ENCODE peak calls at places on chromosomes 5 and 9, in eight cellular contexts. Y, Q, S, D, R, P, J and E are unnamed samples.

GRCh38 chr9:133683494-133684460 is 47.6 kb downstream of the DBH start:
- DNase-seq in S (no peak), D (no peak), P (peak; percentile 93), J (no peak), Q (no peak), Y (no peak), R (no peak), E (peak; percentile 19)

GRCh38 chr5:164341056-164341619 is 835.7 kb downstream of the MAT2B start:
- DNase-seq in Y (no peak), Q (no peak), P (no peak), D (no peak), J (peak; percentile 20), S (no peak), R (no peak), E (no peak)

GRCh38 chr5:176596689-176597416 is 13.1 kb downstream of the GPRIN1 start:
- DNase-seq in J (peak; percentile 83), R (no peak), P (no peak), Q (no peak), Y (peak; percentile 79), S (no peak), D (no peak), E (peak; percentile 13)

GRCh38 chr9:80492221-80492620 is 920.5 kb downstream of the TLE4 start:
- DNase-seq in Y (peak; percentile 8), S (no peak), P (no peak), R (peak; percentile 16), Q (no peak), D (no peak), J (no peak), E (no peak)

GRCh38 chr9:11457809-11458785 is 845.3 kb upstream of the PTPRD start:
- DNase-seq in S (no peak), Y (peak; percentile 22), J (peak; percentile 32), D (peak; percentile 91), R (no peak), Q (no peak), P (peak; percentile 8), E (no peak)

GRCh38 chr5:141651728-141652105 is 499 bp upstream of the FCHSD1 start:
- DNase-seq in J (peak; percentile 41), R (peak; percentile 9), P (peak; percentile 50), D (no peak), Y (no peak), Q (no peak), S (no peak), E (no peak)

GRCh38 chr5:5881294-5881693 is 458.8 kb downstream of the ICE1 start:
- DNase-seq in Q (no peak), Y (no peak), S (no peak), P (no peak), J (peak; percentile 79), D (no peak), R (peak; percentile 46), E (peak; percentile 29)

GRCh38 chr9:95383198-95383673 is 65.7 kb upstream of the FANCC start:
- DNase-seq in S (peak; percentile 22), D (no peak), J (no peak), P (no peak), Y (no peak), Q (peak; percentile 83), R (peak; percentile 84), E (no peak)

GRCh38 chr5:174872271-174872670 is 147.9 kb downstream of the MSX2 start:
- DNase-seq in S (no peak), J (no peak), P (no peak), R (no peak), D (no peak), Q (no peak), Y (peak; percentile 7), E (no peak)

GRCh38 chr5:15938186-15938585 is 241.4 kb downstream of the MARCHF11 start:
- DNase-seq in D (no peak), R (no peak), Q (no peak), Y (no peak), P (no peak), J (no peak), S (no peak), E (no peak)

GRCh38 chr5:57889558-57889957 is 406.9 kb upstream of the ACTBL2 start:
- DNase-seq in S (peak; percentile 46), J (peak; percentile 28), Q (peak; percentile 85), R (peak; percentile 75), Y (peak; percentile 54), P (no peak), D (peak; percentile 52), E (no peak)

GRCh38 chr5:31106259-31106658 is 87.2 kb upstream of the CDH6 start:
- DNase-seq in R (no peak), Q (no peak), P (no peak), Y (no peak), J (no peak), S (no peak), D (no peak), E (no peak)

GRCh38 chr9:77211561-77211960 is 34.2 kb downstream of the VPS13A start:
- DNase-seq in J (no peak), Q (no peak), P (no peak), R (no peak), S (no peak), Y (no peak), D (no peak), E (no peak)

GRCh38 chr9:77212801-77213200 is 35.5 kb downstream of the VPS13A start:
- DNase-seq in S (no peak), R (no peak), P (no peak), Y (no peak), Q (no peak), D (no peak), J (no peak), E (no peak)

GRCh38 chr9:77221431-77221830 is 44.1 kb downstream of the VPS13A start:
- DNase-seq in R (no peak), P (no peak), Y (no peak), D (no peak), S (no peak), Q (no peak), J (no peak), E (no peak)

GRCh38 chr9:77218612-77219011 is 41.3 kb downstream of the VPS13A start:
- DNase-seq in S (no peak), D (no peak), Q (no peak), Y (no peak), R (peak; percentile 36), J (no peak), P (no peak), E (no peak)

GRCh38 chr9:77215874-77216273 is 38.5 kb downstream of the VPS13A start:
- DNase-seq in J (peak; percentile 19), Q (no peak), Y (peak; percentile 13), R (no peak), P (no peak), S (no peak), D (no peak), E (peak; percentile 2)
- TF ChIP-seq CTCF in J (peak; percentile 21), Q (peak; percentile 36), Y (peak; percentile 29), R (peak; percentile 26), P (peak; percentile 51), S (peak; percentile 10), D (no peak), E (peak; percentile 35)

DNA sequence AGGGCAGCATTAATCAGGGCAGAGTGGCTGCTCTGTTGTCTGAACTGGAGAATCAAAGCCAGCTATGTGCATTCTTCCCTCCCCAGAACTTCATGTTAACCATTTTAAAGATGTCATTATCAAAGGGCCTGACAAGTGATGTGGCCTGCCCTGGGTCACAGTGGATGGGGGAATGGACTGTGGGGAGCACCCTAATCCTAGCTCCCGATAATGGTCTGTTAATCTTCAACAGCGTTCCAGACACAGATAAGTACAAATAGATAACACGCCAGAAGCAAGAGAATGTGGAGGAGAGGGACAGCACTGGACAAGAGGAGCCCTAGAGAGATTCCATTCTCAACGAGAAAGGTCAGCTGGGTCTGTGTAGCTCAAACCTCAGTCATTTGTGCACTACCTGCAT is 77.5 kb downstream of the DPYSL3 start:
- DNase-seq in J (no peak), Q (no peak), S (no peak), P (peak; percentile 63), R (no peak), Y (no peak), D (no peak), E (no peak)
- H4K20me1 ChIP-seq in J (peaks cover 76% of the 10 kb centered on the region), Q (no peaks in the 10 kb centered on the region), S (no peaks in the 10 kb centered on the region), P (peaks cover 65% of the 10 kb centered on the region), R (no peaks in the 10 kb centered on the region), Y (no peaks in the 10 kb centered on the region), D (no peaks in the 10 kb centered on the region), E (no peaks in the 10 kb centered on the region)

DNA sequence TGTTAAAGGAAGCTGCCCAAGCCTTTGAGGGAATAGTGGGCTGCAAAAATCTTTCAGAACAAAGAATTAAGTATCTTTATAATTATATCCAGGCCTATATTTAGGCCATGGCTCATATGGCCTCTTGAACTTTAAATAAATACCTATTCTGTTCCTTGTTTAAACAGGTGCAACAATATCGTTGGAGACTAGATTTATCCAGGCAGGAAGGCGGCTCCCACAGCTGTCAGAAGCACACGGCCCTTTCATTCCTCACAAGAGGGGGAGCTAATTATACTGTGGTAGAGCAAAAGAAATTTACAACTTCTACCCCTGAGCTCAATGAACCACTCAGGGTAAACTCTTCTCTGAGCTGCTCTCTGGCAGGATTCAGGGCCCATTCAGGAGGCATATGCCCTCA is 31.3 kb downstream of the TMEM174 start:
- DNase-seq in Y (no peak), P (no peak), Q (no peak), D (no peak), J (no peak), S (no peak), R (no peak), E (no peak)
- H3K9me2 ChIP-seq in Y (no peaks in the 10 kb centered on the region), P (no peaks in the 10 kb centered on the region), Q (no peaks in the 10 kb centered on the region), D (no peaks in the 10 kb centered on the region), J (no peaks in the 10 kb centered on the region), S (no peaks in the 10 kb centered on the region), R (no peaks in the 10 kb centered on the region), E (no peaks in the 10 kb centered on the region)

GRCh38 chr9:137500666-137501397 is 41.7 kb upstream of the NSMF start:
- DNase-seq in J (no peak), R (no peak), Y (no peak), Q (no peak), D (no peak), P (no peak), S (no peak), E (no peak)

GRCh38 chr9:137498720-137499150 is 39.6 kb upstream of the NSMF start:
- DNase-seq in P (peak; percentile 37), J (no peak), R (no peak), Q (no peak), S (no peak), D (no peak), Y (no peak), E (no peak)

GRCh38 chr9:137501457-137501856 is 42.3 kb upstream of the NSMF start:
- DNase-seq in Q (no peak), Y (no peak), D (no peak), S (no peak), P (no peak), J (no peak), R (no peak), E (no peak)

GRCh38 chr9:137499416-137499815 is 40.3 kb upstream of the NSMF start:
- DNase-seq in Q (no peak), S (no peak), Y (no peak), P (no peak), J (no peak), R (no peak), D (no peak), E (no peak)

DNA sequence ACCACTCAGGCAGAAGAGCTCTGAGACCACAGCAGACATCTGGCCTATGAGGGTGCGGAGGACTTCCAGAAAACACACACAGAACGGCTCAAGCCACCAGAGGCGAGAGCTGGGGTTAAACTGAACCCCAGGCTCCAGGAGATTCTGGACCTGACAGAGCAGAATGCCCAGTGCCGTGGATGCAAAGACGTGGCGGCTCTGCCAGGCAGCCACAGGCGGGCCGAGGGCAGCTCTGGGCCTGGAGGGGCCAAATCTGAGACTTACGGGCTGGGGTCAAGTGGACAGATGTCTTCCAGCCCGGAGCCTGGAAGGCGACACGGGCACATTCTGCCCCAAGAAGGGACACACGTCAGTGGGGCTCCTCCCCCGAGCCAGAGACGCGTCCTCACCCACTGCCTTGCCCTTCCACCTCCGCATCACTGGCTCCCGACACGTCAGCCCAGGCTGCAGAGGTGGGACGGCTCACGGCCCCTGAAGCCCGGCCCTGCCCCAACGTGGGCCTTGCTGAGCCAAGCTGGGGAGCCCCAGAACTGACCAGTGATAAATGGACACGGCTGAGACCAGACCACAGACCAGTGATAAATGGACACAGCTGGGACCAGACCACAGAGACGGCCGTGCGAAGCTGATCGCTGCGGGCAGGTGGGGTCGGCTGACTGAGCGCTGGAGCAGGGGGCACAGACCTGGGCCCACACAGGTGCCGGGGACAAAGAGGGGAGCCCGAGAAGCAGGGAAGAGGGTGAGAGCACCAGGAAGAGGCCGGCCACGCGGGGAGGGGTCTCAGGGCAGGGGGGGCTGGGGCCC is 40.9 kb upstream of the NSMF start:
- DNase-seq in S (no peak), R (no peak), Q (no peak), Y (no peak), J (no peak), D (no peak), P (no peak), E (no peak)
- TF ChIP-seq CTCF in S (no peak), R (no peak), Q (no peak), Y (no peak), J (no peak), D (no peak), P (no peak), E (no peak)